ENCODE peak calls at places on chromosome 10, in four cellular contexts. One of them, this sample, is unnamed. For H3K4me1, the result is how much of the 10 kb centered on the place peaks cover.

GRCh38 chr10:86179143-86179505 is 187.5 kb downstream of the GRID1 start:
- DNase-seq in transverse colon: no peak
- DNase-seq in heart right ventricle: no peak
- DNase-seq in IMR-90: no peak
- DNase-seq in this sample: no peak

GRCh38 chr10:124087672-124088634 is 5.4 kb downstream of the CHST15 start:
- DNase-seq in transverse colon: peak
- DNase-seq in heart right ventricle: no peak
- DNase-seq in IMR-90: no peak
- DNase-seq in this sample: no peak

GRCh38 chr10:15180736-15181135 is 12.2 kb upstream of the NMT2 start:
- DNase-seq in transverse colon: no peak
- DNase-seq in heart right ventricle: no peak
- DNase-seq in IMR-90: no peak
- DNase-seq in this sample: peak

GRCh38 chr10:114513397-114513796 is 109.1 kb upstream of the AFAP1L2 start:
- DNase-seq in transverse colon: no peak
- DNase-seq in heart right ventricle: no peak
- DNase-seq in IMR-90: no peak
- DNase-seq in this sample: no peak

GRCh38 chr10:30999084-30999712 is 32.5 kb downstream of the ZNF438 start:
- DNase-seq in transverse colon: no peak
- DNase-seq in heart right ventricle: peak
- DNase-seq in IMR-90: peak
- DNase-seq in this sample: no peak

GRCh38 chr10:70866424-70866823 is 21.9 kb downstream of the PCBD1 start:
- DNase-seq in transverse colon: no peak
- DNase-seq in heart right ventricle: no peak
- DNase-seq in IMR-90: no peak
- DNase-seq in this sample: peak

GRCh38 chr10:131937832-131938231 is 37.0 kb downstream of the PPP2R2D start:
- DNase-seq in transverse colon: no peak
- DNase-seq in heart right ventricle: no peak
- DNase-seq in IMR-90: no peak
- DNase-seq in this sample: no peak

GRCh38 chr10:24552346-24553016 is 171.2 kb downstream of the ARHGAP21 start:
- DNase-seq in transverse colon: peak
- DNase-seq in heart right ventricle: no peak
- DNase-seq in IMR-90: no peak
- DNase-seq in this sample: no peak

GRCh38 chr10:132466520-132467463 is 69.8 kb downstream of the PWWP2B start:
- DNase-seq in transverse colon: no peak
- DNase-seq in heart right ventricle: no peak
- DNase-seq in IMR-90: no peak
- DNase-seq in this sample: no peak

GRCh38 chr10:13105184-13105583 is 5.2 kb downstream of the OPTN start:
- DNase-seq in transverse colon: no peak
- DNase-seq in heart right ventricle: no peak
- DNase-seq in IMR-90: peak
- DNase-seq in this sample: no peak

GRCh38 chr10:24947304-24948097 is 4.9 kb downstream of the PRTFDC1 start:
- DNase-seq in transverse colon: no peak
- DNase-seq in heart right ventricle: peak
- DNase-seq in IMR-90: peak
- DNase-seq in this sample: no peak

GRCh38 chr10:1424648-1425047 is 312.7 kb downstream of the ADARB2 start:
- DNase-seq in transverse colon: no peak
- DNase-seq in heart right ventricle: no peak
- DNase-seq in IMR-90: no peak
- DNase-seq in this sample: no peak

GRCh38 chr10:3563298-3563697 is 221.7 kb downstream of the KLF6 start:
- DNase-seq in transverse colon: no peak
- DNase-seq in heart right ventricle: no peak
- DNase-seq in IMR-90: no peak
- DNase-seq in this sample: no peak

GRCh38 chr10:3568392-3568791 is 216.6 kb downstream of the KLF6 start:
- DNase-seq in transverse colon: no peak
- DNase-seq in heart right ventricle: no peak
- DNase-seq in IMR-90: no peak
- DNase-seq in this sample: no peak

GRCh38 chr10:3566627-3567026 is 218.4 kb downstream of the KLF6 start:
- DNase-seq in transverse colon: no peak
- DNase-seq in heart right ventricle: no peak
- DNase-seq in IMR-90: no peak
- DNase-seq in this sample: no peak

GRCh38 chr10:3567291-3567963 is 217.6 kb downstream of the KLF6 start:
- DNase-seq in transverse colon: no peak
- DNase-seq in heart right ventricle: no peak
- DNase-seq in IMR-90: no peak
- DNase-seq in this sample: no peak

DNA sequence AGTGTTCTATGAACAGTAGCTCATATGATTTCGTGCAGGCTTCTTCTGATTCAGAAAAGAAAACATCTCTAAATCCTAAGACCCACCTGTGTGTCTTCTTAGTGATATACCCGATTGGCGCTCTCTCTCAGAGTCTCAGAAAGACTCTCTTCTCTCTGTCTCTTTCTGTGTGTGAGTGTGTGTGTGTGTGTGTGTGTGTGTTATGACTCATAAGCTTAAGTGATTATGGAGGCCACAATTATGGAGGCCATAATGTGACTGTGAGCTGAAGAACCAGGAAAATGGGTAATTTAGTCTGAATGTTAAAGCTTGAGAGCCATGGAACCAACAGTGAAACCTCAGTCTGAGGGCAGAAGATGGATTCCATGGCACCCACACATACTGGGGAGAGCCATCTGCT is 220.4 kb downstream of the KLF6 start:
- DNase-seq in transverse colon: no peak
- DNase-seq in heart right ventricle: no peak
- DNase-seq in IMR-90: peak
- DNase-seq in this sample: no peak
- H3K4me1 ChIP-seq in transverse colon: under half
- H3K4me1 ChIP-seq in heart right ventricle: under half
- H3K4me1 ChIP-seq in IMR-90: under half
- H3K4me1 ChIP-seq in this sample: under half

GRCh38 chr10:103692421-103693069 is 162.8 kb downstream of the SH3PXD2A start:
- DNase-seq in transverse colon: peak
- DNase-seq in heart right ventricle: no peak
- DNase-seq in IMR-90: no peak
- DNase-seq in this sample: no peak
- H3K4me3 ChIP-seq in transverse colon: peak
- H3K4me3 ChIP-seq in heart right ventricle: no peak
- H3K4me3 ChIP-seq in IMR-90: peak
- H3K4me3 ChIP-seq in this sample: no peak

DNA sequence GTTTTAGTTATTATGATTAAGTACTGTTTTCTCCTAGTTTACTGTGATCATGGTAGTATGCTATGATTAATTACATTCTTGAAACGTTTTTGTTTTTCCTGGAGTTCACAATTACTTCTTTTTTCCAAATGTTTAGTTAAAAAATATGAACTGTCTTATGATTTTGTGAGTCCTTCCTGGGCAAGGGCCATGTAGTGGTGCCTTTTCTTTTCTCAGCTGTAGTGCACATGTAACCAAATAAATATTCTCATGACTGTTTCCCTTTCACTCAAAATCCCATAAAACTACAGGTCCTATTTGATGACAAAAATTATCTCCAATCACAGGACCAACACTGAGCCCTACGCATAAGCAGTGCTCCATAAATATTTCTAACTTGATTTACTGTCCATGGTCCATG is 118.9 kb upstream of the EGR2 start:
- DNase-seq in transverse colon: no peak
- DNase-seq in heart right ventricle: no peak
- DNase-seq in IMR-90: no peak
- DNase-seq in this sample: no peak
- TF ChIP-seq CTCF in transverse colon: no peak
- TF ChIP-seq CTCF in heart right ventricle: no peak
- TF ChIP-seq CTCF in IMR-90: no peak
- TF ChIP-seq CTCF in this sample: no peak

GRCh38 chr10:107767185-107767584 is 602.7 kb upstream of the SORCS1 start:
- DNase-seq in transverse colon: no peak
- DNase-seq in heart right ventricle: no peak
- DNase-seq in IMR-90: no peak
- DNase-seq in this sample: no peak
- H3K4me1 ChIP-seq in transverse colon: under half
- H3K4me1 ChIP-seq in heart right ventricle: under half
- H3K4me1 ChIP-seq in IMR-90: under half
- H3K4me1 ChIP-seq in this sample: under half

GRCh38 chr10:125827133-125827532 is 3.8 kb downstream of the BCCIP start:
- DNase-seq in transverse colon: no peak
- DNase-seq in heart right ventricle: no peak
- DNase-seq in IMR-90: no peak
- DNase-seq in this sample: no peak

GRCh38 chr10:125823663-125824251 is 411 bp downstream of the BCCIP start:
- DNase-seq in transverse colon: no peak
- DNase-seq in heart right ventricle: no peak
- DNase-seq in IMR-90: peak
- DNase-seq in this sample: no peak

GRCh38 chr10:125828311-125828710 is 5.0 kb downstream of the BCCIP start:
- DNase-seq in transverse colon: no peak
- DNase-seq in heart right ventricle: no peak
- DNase-seq in IMR-90: no peak
- DNase-seq in this sample: no peak

GRCh38 chr10:125822878-125823662 is at the start of the genes BCCIP and UROS:
- DNase-seq in transverse colon: peak
- DNase-seq in heart right ventricle: peak
- DNase-seq in IMR-90: peak
- DNase-seq in this sample: peak

GRCh38 chr10:125824736-125825135 is 1.4 kb downstream of the BCCIP start:
- DNase-seq in transverse colon: no peak
- DNase-seq in heart right ventricle: no peak
- DNase-seq in IMR-90: peak
- DNase-seq in this sample: no peak
- H3K4me3 ChIP-seq in transverse colon: no peak
- H3K4me3 ChIP-seq in heart right ventricle: peak
- H3K4me3 ChIP-seq in IMR-90: peak
- H3K4me3 ChIP-seq in this sample: peak

DNA sequence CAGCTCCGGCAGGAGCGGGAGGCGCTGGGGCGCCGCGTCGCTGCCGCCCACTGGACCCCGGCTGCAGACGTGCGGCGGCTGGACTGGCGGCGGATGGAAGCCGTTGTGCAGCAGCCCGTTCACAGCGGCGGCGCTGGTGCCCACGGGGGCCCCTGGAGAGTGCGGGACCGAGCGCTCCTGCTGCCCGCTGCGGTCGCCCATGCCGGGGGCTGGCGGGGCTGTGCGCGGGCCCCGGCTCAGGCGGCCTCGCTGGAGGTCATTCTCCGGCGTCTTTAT is 413 bp downstream of the PANK1 start:
- DNase-seq in transverse colon: no peak
- DNase-seq in heart right ventricle: no peak
- DNase-seq in IMR-90: no peak
- DNase-seq in this sample: no peak
- TF ChIP-seq CTCF in transverse colon: no peak
- TF ChIP-seq CTCF in heart right ventricle: no peak
- TF ChIP-seq CTCF in IMR-90: no peak
- TF ChIP-seq CTCF in this sample: no peak

This sample was measured in PC-9.